ENCODE peak calls at places on chromosomes 1 and 21, in seven cellular contexts. E, F, S, R, G, J and Z are unnamed samples.

GRCh38 chr1:111618081-111618480 is 1.5 kb upstream of the RAP1A start:
- DNase-seq in G (no peak), R (no peak), S (no peak), E (no peak), F (no peak), J (no peak), Z (no peak)

GRCh38 chr1:84825161-84825560 is 67.8 kb downstream of the LPAR3 start:
- DNase-seq in J (no peak), F (no peak), E (no peak), G (no peak), R (no peak), S (no peak), Z (no peak)

GRCh38 chr1:43419627-43420425 is 30.1 kb downstream of the SZT2 start:
- DNase-seq in E (no peak), J (no peak), R (no peak), F (no peak), S (no peak), G (no peak), Z (no peak)

GRCh38 chr1:191888996-191889622 is 269.2 kb upstream of the RGS18 start:
- DNase-seq in E (peak), J (no peak), R (no peak), F (no peak), S (no peak), G (peak), Z (no peak)

GRCh38 chr1:72366473-72366872 is 84.1 kb upstream of the NEGR1 start:
- DNase-seq in S (peak), E (peak), G (peak), F (no peak), R (no peak), J (no peak), Z (no peak)

GRCh38 chr1:67429011-67429527 is 1.1 kb downstream of the SERBP1 start:
- DNase-seq in G (no peak), S (no peak), J (no peak), F (peak), R (no peak), E (peak), Z (no peak)

GRCh38 chr1:162772571-162773154 is 17.8 kb upstream of the HSD17B7 start:
- DNase-seq in E (peak), J (no peak), S (no peak), R (no peak), F (no peak), G (peak), Z (no peak)

GRCh38 chr1:226711976-226712778 is 26.9 kb downstream of the ITPKB start:
- DNase-seq in G (no peak), R (no peak), E (no peak), J (no peak), F (no peak), S (no peak), Z (no peak)

GRCh38 chr1:216119600-216119999 is 303.6 kb downstream of the USH2A start:
- DNase-seq in F (no peak), E (peak), G (peak), S (peak), J (no peak), R (no peak), Z (no peak)

GRCh38 chr1:71128060-71128459 is 47.2 kb upstream of the ZRANB2 start:
- DNase-seq in S (no peak), R (no peak), G (no peak), J (no peak), F (no peak), E (no peak), Z (no peak)

GRCh38 chr21:43361493-43362296 is 65.2 kb downstream of the SIK1 start:
- DNase-seq in J (no peak), G (no peak), F (peak), S (no peak), R (peak), E (peak), Z (no peak)

GRCh38 chr21:42829417-42829816 is 49.9 kb downstream of the WDR4 start:
- DNase-seq in E (no peak), G (no peak), R (no peak), F (no peak), J (no peak), S (no peak), Z (no peak)